ENCODE peak calls at places on chromosomes 3 and 15, in nine cellular contexts. K is mucosa of descending colon, J is AG09309, B is epithelial cell of proximal tubule, I is brain microvascular endothelial cell, X is fibroblast of lung, Y is WTC11, N is A673, H is Peyer's patch. D is an unnamed sample.
A peak's percentile ranks its signal among the peaks of the same experiment; 100 is the strongest.

GRCh38 chr3:191353022-191353777 is 22.9 kb upstream of the UTS2B start:
- DNase-seq in K (no peak), J (no peak), B (no peak), I (no peak), X (no peak), Y (no peak), N (peak; percentile 37), H (no peak), D (no peak)

GRCh38 chr15:38912067-38912466 is 347.5 kb upstream of the RASGRP1 start:
- DNase-seq in K (no peak), J (no peak), B (no peak), I (no peak), X (no peak), Y (no peak), N (no peak), H (no peak), D (no peak)

GRCh38 chr3:155737844-155738460 is 6.9 kb downstream of the PLCH1 start:
- DNase-seq in K (peak; percentile 86), J (no peak), B (peak; percentile 88), I (no peak), X (no peak), Y (no peak), N (no peak), H (peak; percentile 53), D (no peak)

GRCh38 chr15:70156781-70157261 is 59.1 kb upstream of the TLE3 start:
- DNase-seq in K (no peak), J (no peak), B (no peak), I (no peak), X (peak; percentile 75), Y (no peak), N (no peak), H (no peak), D (peak; percentile 81)

GRCh38 chr3:157618075-157618760 is 115.0 kb upstream of the VEPH1 start:
- DNase-seq in K (no peak), J (peak; percentile 45), B (no peak), I (peak; percentile 37), X (peak; percentile 79), Y (no peak), N (peak; percentile 63), H (no peak), D (no peak)

GRCh38 chr15:51065781-51066180 is 28.9 kb downstream of the TNFAIP8L3 start:
- DNase-seq in K (no peak), J (no peak), B (no peak), I (no peak), X (no peak), Y (no peak), N (no peak), H (no peak), D (no peak)

GRCh38 chr15:41860049-41860828 is 21.6 kb downstream of the PLA2G4B start:
- DNase-seq in K (no peak), J (no peak), B (no peak), I (no peak), X (no peak), Y (no peak), N (no peak), H (no peak), D (no peak)

GRCh38 chr3:143832433-143832832 is 15.8 kb downstream of the SLC9A9 start:
- DNase-seq in K (no peak), J (no peak), B (peak; percentile 91), I (peak; percentile 18), X (peak; percentile 29), Y (no peak), N (peak; percentile 17), H (no peak), D (no peak)

GRCh38 chr15:88274534-88275460 is 18.3 kb upstream of the NTRK3 start:
- DNase-seq in K (peak; percentile 67), J (peak; percentile 17), B (no peak), I (peak; percentile 44), X (peak; percentile 35), Y (peak; percentile 87), N (peak; percentile 68), H (peak; percentile 66), D (peak; percentile 79)

GRCh38 chr3:25176999-25177398 is 251.1 kb upstream of the RARB start:
- DNase-seq in K (no peak), J (peak; percentile 3), B (no peak), I (no peak), X (peak; percentile 3), Y (no peak), N (no peak), H (no peak), D (no peak)

GRCh38 chr3:32239638-32240550 is 1.4 kb downstream of the CMTM8 start:
- DNase-seq in K (peak; percentile 50), J (no peak), B (no peak), I (no peak), X (no peak), Y (peak; percentile 46), N (peak; percentile 64), H (no peak), D (no peak)

GRCh38 chr3:52240059-52240885 is 1.3 kb upstream of the TWF2 start:
- DNase-seq in K (peak; percentile 53), J (peak; percentile 96), B (no peak), I (peak; percentile 88), X (peak; percentile 94), Y (no peak), N (peak; percentile 47), H (peak; percentile 46), D (peak; percentile 75)

GRCh38 chr3:105883798-105884377 is 15.1 kb upstream of the CBLB start:
- DNase-seq in K (no peak), J (no peak), B (no peak), I (no peak), X (no peak), Y (no peak), N (no peak), H (no peak), D (no peak)

GRCh38 chr3:38031022-38031994 is 1.9 kb upstream of the PLCD1 start:
- DNase-seq in K (peak; percentile 80), J (no peak), B (no peak), I (no peak), X (peak; percentile 38), Y (no peak), N (no peak), H (peak; percentile 77), D (peak; percentile 90)

GRCh38 chr3:194380300-194380699 is 10.8 kb upstream of the LRRC15 start:
- DNase-seq in K (no peak), J (no peak), B (no peak), I (no peak), X (no peak), Y (no peak), N (no peak), H (peak; percentile 19), D (no peak)

GRCh38 chr15:41323611-41324010 is 8.8 kb downstream of the OIP5 start:
- DNase-seq in K (no peak), J (no peak), B (no peak), I (no peak), X (no peak), Y (no peak), N (no peak), H (no peak), D (no peak)

GRCh38 chr3:188583476-188584161 is 429.7 kb downstream of the LPP start:
- DNase-seq in K (peak; percentile 74), J (no peak), B (no peak), I (no peak), X (peak; percentile 39), Y (no peak), N (peak; percentile 11), H (peak; percentile 52), D (no peak)

GRCh38 chr3:24810881-24811280 is 316.2 kb upstream of the THRB start:
- DNase-seq in K (peak; percentile 17), J (no peak), B (peak; percentile 7), I (no peak), X (no peak), Y (no peak), N (peak; percentile 5), H (no peak), D (no peak)

GRCh38 chr3:132318451-132318850 is 1.2 kb downstream of the ACP3 start:
- DNase-seq in K (no peak), J (no peak), B (no peak), I (no peak), X (peak; percentile 53), Y (no peak), N (no peak), H (no peak), D (no peak)

GRCh38 chr3:167102071-167102470 is 278.0 kb downstream of the ZBBX start:
- DNase-seq in K (no peak), J (no peak), B (no peak), I (no peak), X (no peak), Y (peak; percentile 43), N (peak; percentile 11), H (no peak), D (no peak)
- TF ChIP-seq CTCF in K (no peak), J (no peak), B (peak; percentile 52), I (no peak), X (no peak), Y (peak; percentile 41), N (peak; percentile 28), H (peak; percentile 10), D (no peak)

DNA sequence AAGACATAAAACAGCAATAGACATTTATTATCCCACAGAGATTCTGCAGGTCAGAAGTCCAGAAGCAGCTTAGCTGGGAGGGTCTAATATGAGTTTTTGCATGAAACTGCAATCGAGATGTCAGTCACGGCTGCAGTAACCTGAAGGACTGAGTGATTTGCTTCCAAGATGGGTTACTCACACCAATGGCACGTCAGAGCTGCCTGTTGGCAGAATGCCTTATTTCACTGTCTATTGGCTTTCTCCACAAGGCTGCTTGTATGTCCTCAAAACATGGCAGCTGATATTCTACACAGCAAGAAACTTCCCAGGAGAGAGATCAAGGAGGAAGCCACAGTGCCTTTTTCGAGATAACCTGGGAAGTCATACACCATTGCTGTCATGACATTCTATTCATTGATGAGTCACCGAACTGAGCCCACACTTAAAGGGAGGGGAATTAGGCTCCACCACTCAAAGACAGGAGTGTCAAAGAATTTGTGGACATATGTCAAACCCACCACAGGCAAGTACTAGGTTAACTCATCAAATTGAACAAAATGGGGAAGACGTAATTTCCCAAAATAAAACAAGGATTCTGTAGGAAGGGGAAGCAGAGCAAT is 122.3 kb downstream of the SYNPR start:
- DNase-seq in K (no peak), J (no peak), B (no peak), I (peak; percentile 4), X (peak; percentile 79), Y (no peak), N (no peak), H (no peak), D (no peak)
- TF ChIP-seq CTCF in K (no peak), J (no peak), B (no peak), I (no peak), X (no peak), Y (no peak), N (no peak), H (no peak), D (no peak)

GRCh38 chr3:129428382-129429079 is at the start of gene EFCAB12:
- DNase-seq in K (peak; percentile 97), J (peak; percentile 72), B (no peak), I (peak; percentile 91), X (peak; percentile 89), Y (peak; percentile 97), N (peak; percentile 97), H (peak; percentile 98), D (peak; percentile 83)
- TF ChIP-seq CTCF in K (no peak), J (peak; percentile 2), B (peak; percentile 12), I (peak; percentile 7), X (no peak), Y (no peak), N (no peak), H (no peak), D (no peak)

DNA sequence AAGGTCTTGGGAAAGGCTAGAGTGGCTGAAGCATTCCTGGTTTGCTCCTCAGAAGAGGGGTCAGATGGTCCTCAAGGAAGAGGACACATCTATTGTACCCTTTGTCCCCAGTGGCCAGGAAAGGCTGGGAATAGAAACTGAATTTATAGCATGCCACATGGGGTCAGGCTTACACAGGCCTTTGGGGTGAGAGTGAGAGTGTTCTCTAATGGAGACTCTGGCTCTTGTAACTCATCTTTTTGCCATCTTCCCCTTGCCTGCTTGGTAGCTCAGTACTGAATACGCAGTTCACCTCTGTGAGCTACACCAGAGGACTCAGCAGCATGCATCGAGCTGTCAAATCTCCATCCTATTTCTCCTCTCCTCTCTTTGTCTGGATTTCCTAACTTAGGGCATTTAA is 87.5 kb downstream of the ATP2B2 start:
- DNase-seq in K (no peak), J (no peak), B (no peak), I (no peak), X (peak; percentile 33), Y (no peak), N (no peak), H (no peak), D (no peak)
- TF ChIP-seq CTCF in K (no peak), J (peak; percentile 47), B (peak; percentile 49), I (peak; percentile 56), X (peak; percentile 34), Y (no peak), N (no peak), H (no peak), D (no peak)